ENCODE peak calls at places on chromosomes 16 and 17, in six cellular contexts. R is IMR-90, W is GM12878, Y is K562, A is SK-N-SH, K is HepG2. O is an unnamed sample.

GRCh38 chr17:77724876-77725615 is 233.5 kb upstream of the TNRC6C start:
- DNase-seq in W (peak), A (no peak), Y (no peak), R (no peak), K (no peak), O (no peak)

GRCh38 chr16:35797811-35798210 is 2338.4 kb downstream of the TP53TG3F start:
- DNase-seq in W (no peak), Y (no peak), R (no peak), K (no peak), A (no peak), O (no peak)

GRCh38 chr16:15933781-15934180 is 15.6 kb upstream of the ABCC1 start:
- DNase-seq in Y (no peak), R (no peak), K (no peak), A (no peak), W (no peak), O (no peak)

GRCh38 chr17:74937064-74938051 is 1.7 kb downstream of the OTOP3 start:
- DNase-seq in R (no peak), Y (no peak), K (no peak), W (no peak), A (no peak), O (no peak)

GRCh38 chr17:79928502-79929256 is 89.4 kb upstream of the CBX4 start:
- DNase-seq in W (no peak), A (no peak), K (no peak), R (no peak), Y (no peak), O (no peak)

GRCh38 chr16:81720973-81721907 is 57.9 kb upstream of the PLCG2 start:
- DNase-seq in A (no peak), Y (no peak), R (peak), K (no peak), W (no peak), O (no peak)

GRCh38 chr17:3335876-3336275 is 37.7 kb upstream of the OR3A1 start:
- DNase-seq in Y (no peak), R (no peak), K (peak), W (no peak), A (no peak), O (peak)

GRCh38 chr17:75652934-75653549 is 13.9 kb downstream of the RECQL5 start:
- DNase-seq in Y (peak), R (peak), K (peak), A (peak), W (no peak), O (peak)

GRCh38 chr17:75826561-75827290 is 17.5 kb downstream of the UNC13D start:
- DNase-seq in A (no peak), W (no peak), K (peak), Y (no peak), R (no peak), O (no peak)

GRCh38 chr16:3461120-3461519 is 17.6 kb downstream of the NAA60 start:
- DNase-seq in Y (no peak), K (no peak), R (no peak), A (no peak), W (no peak), O (no peak)

GRCh38 chr16:10333321-10334032 is 52.4 kb upstream of the ATF7IP2 start:
- DNase-seq in W (no peak), Y (no peak), K (no peak), R (no peak), A (no peak), O (no peak)

GRCh38 chr17:61205406-61205805 is 194.2 kb upstream of the TBX2 start:
- DNase-seq in A (no peak), W (no peak), K (no peak), Y (no peak), R (no peak), O (no peak)

GRCh38 chr17:59620518-59621259 is 994 bp downstream of the CLTC start:
- DNase-seq in A (peak), K (peak), Y (peak), R (no peak), W (no peak), O (peak)

GRCh38 chr17:13587487-13588338 is 14.0 kb downstream of the HS3ST3A1 start:
- DNase-seq in R (peak), Y (no peak), K (no peak), W (no peak), A (no peak), O (no peak)

GRCh38 chr17:73729101-73729500 is 84.9 kb upstream of the SDK2 start:
- DNase-seq in W (no peak), Y (no peak), A (no peak), K (no peak), R (no peak), O (no peak)

GRCh38 chr17:16304832-16305231 is 48.4 kb downstream of the CENPV start:
- DNase-seq in A (peak), W (no peak), R (peak), Y (no peak), K (peak), O (peak)

GRCh38 chr16:86934581-86935322 is 356.4 kb downstream of the FOXL1 start:
- DNase-seq in W (no peak), Y (no peak), K (no peak), R (no peak), A (no peak), O (no peak)

GRCh38 chr16:11681526-11681925 is 13.3 kb downstream of the SNN start:
- DNase-seq in A (no peak), R (no peak), K (no peak), Y (no peak), W (no peak), O (no peak)

GRCh38 chr17:22463110-22463850 is 771.0 kb downstream of the KCNJ18 start:
- DNase-seq in Y (no peak), A (no peak), R (no peak), K (no peak), W (no peak), O (no peak)

GRCh38 chr16:75471723-75472634 is 7.5 kb upstream of the TMEM170A start:
- DNase-seq in R (peak), K (peak), W (no peak), A (peak), Y (peak), O (peak)

GRCh38 chr17:15398291-15398690 is 56.9 kb upstream of the TEKT3 start:
- DNase-seq in A (peak), R (peak), Y (no peak), K (no peak), W (no peak), O (no peak)

GRCh38 chr16:64417711-64418227 is 704.1 kb downstream of the CDH11 start:
- DNase-seq in K (no peak), Y (no peak), W (no peak), R (peak), A (no peak), O (no peak)

GRCh38 chr17:60704170-60704569 is 26.5 kb downstream of the BCAS3 start:
- DNase-seq in Y (no peak), R (no peak), W (no peak), A (no peak), K (peak), O (no peak)

GRCh38 chr17:40437095-40437732 is 6.0 kb upstream of the IGFBP4 start:
- DNase-seq in W (no peak), K (no peak), R (peak), A (no peak), Y (peak), O (no peak)

GRCh38 chr17:44284024-44284400 is 16.1 kb upstream of the SLC4A1 start:
- DNase-seq in Y (no peak), K (no peak), R (no peak), A (no peak), W (no peak), O (no peak)
- TF ChIP-seq SMC3 in Y (no peak), K (no peak), R (no peak), A (no peak), W (no peak), O (no peak)

DNA sequence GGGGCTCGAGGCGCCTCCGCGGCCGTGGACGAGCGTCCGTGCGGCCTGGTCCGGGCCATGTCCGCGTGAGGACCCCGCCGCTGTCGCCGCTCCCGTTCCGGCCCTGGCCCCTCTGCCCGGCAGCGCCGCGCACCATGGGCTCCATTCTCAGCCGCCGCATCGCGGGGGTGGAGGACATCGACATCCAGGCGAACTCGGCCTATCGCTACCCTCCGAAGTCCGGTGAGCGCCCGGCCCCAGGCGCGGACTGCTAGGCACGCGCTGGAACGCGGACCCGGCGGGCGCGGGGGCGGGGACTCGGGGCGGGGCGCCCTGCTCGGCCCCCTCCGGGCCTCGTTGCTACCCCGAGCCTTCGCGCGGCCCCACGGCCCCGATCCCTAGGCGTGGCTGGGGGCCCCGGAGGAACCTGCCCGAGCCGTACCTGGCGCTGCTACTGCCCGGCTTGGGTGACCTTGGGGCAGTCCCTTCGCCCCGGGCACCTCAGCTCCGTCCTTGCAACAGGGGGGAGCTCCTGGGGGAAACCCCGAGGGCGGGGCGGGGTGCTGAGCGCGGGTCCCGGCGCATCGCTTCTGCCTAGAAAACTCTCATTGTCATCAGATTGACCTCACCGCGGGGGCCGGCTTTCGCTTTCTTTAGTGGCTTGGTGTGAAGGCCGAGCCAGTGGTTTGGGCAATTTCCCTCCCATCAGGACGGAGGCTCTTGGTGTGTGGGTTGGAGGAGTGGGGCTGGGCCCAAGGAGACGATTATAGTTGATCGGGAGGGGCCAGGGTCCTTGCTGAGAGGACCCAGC is 396 bp downstream of the MGRN1 start:
- DNase-seq in W (peak), Y (peak), K (peak), R (peak), A (no peak), O (no peak)
- TF ChIP-seq SMC3 in W (no peak), Y (no peak), K (no peak), R (no peak), A (no peak), O (no peak)

GRCh38 chr17:37064166-37064565 is 115.4 kb downstream of the AATF start:
- DNase-seq in R (no peak), A (peak), K (no peak), Y (no peak), W (no peak), O (no peak)

GRCh38 chr17:37067555-37068111 is 118.9 kb downstream of the AATF start:
- DNase-seq in R (peak), K (peak), W (no peak), A (peak), Y (no peak), O (peak)

GRCh38 chr17:37065486-37066321 is 117.0 kb downstream of the AATF start:
- DNase-seq in W (no peak), K (no peak), A (no peak), R (no peak), Y (no peak), O (no peak)

GRCh38 chr17:37066322-37066905 is 117.7 kb downstream of the AATF start:
- DNase-seq in W (no peak), R (no peak), Y (no peak), A (no peak), K (no peak), O (no peak)

DNA sequence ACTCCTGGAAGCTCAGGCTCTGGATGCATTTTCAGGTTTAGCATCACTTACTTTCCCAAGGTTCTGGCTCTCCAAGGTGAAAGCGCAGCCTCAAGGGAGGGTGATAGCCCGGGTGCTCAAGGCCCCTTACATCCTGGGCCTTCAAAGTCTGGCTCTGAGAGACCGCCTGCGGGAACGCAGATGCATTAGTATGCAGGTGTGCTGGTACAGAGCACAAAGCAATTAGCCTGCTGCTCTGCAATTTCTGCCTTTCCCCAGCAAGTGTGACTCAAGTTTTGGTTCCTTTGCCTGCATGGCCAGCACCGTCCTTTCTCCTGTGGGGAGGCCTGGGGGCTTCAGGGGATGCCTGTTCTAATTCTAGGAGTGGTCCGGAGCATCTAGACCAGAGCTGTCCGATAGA is 116.2 kb downstream of the AATF start:
- DNase-seq in Y (no peak), A (no peak), R (no peak), W (no peak), K (no peak), O (no peak)
- TF ChIP-seq SMC3 in Y (no peak), A (no peak), R (no peak), W (no peak), K (no peak), O (no peak)

DNA sequence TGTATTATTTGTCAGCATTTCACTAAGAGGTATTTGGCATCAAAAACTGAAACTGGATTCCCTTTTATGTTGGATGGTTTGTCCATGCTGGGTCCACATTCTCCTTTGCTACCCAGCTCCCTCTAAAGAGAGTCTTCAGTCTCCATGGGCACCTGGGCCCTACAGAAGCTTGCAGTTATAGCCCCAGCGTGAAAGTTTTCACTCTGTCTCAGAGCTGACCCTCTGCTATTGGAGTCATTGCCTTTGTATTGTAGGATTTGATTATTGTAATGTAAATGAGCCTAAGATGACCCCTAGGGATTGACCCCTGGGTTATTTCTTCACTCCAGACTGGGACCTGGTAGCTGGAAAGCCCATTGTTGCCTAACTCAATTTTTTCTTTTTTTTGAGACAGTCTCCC is 1026.5 kb upstream of the EEF2KMT start:
- DNase-seq in K (no peak), Y (no peak), A (no peak), R (no peak), W (no peak), O (no peak)
- TF ChIP-seq SMC3 in K (no peak), Y (no peak), A (no peak), R (no peak), W (no peak), O (no peak)

GRCh38 chr17:44094701-44095387 is 24.3 kb downstream of the G6PC3 start:
- DNase-seq in W (no peak), A (no peak), K (no peak), Y (no peak), R (no peak), O (no peak)

GRCh38 chr17:44093231-44093900 is 22.8 kb downstream of the G6PC3 start:
- DNase-seq in K (no peak), A (no peak), W (no peak), R (no peak), Y (no peak), O (no peak)

GRCh38 chr17:44097110-44097810 is 26.2 kb downstream of the HDAC5 start:
- DNase-seq in R (peak), Y (peak), W (no peak), A (no peak), K (peak), O (no peak)

GRCh38 chr17:44095388-44095646 is 24.8 kb downstream of the G6PC3 start:
- DNase-seq in Y (peak), A (no peak), W (no peak), R (no peak), K (no peak), O (no peak)

GRCh38 chr17:44095647-44096496 is 25.3 kb downstream of the G6PC3 start:
- DNase-seq in A (peak), R (peak), W (no peak), Y (peak), K (peak), O (peak)
- TF ChIP-seq SMC3 in A (peak), R (peak), W (no peak), Y (no peak), K (peak), O (no peak)

GRCh38 chr16:55663770-55664677 is 8.2 kb downstream of the SLC6A2 start:
- DNase-seq in K (no peak), R (no peak), A (no peak), Y (no peak), W (no peak), O (no peak)
- TF ChIP-seq SMC3 in K (no peak), R (no peak), A (no peak), Y (no peak), W (no peak), O (no peak)

DNA sequence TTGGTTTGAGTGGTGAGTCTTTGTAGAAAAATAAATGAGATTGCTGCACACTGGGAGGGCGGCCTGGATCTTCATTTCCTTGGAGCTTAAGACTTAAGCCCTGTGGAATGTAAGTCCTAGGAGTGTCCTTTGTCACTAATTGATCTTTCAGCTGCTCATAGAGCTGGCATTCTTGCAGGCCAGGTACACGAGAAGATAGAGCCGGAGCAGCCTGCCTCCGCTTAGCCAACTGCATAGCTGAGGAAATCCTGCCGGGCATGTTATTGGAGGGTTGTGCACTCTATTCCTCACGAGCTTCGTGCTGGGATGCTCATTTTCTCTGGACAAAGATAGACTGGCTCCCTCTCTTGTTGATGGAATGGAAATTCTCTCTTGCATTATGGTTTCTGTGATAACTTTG is 76.8 kb downstream of the RPA1 start:
- DNase-seq in Y (no peak), R (no peak), W (no peak), A (no peak), K (no peak), O (no peak)
- TF ChIP-seq SMC3 in Y (no peak), R (no peak), W (no peak), A (no peak), K (no peak), O (no peak)

GRCh38 chr16:2236362-2237075 is at the start of gene DNASE1L2:
- DNase-seq in R (no peak), K (no peak), W (no peak), A (peak), Y (no peak), O (peak)
- TF ChIP-seq SMC3 in R (no peak), K (no peak), W (no peak), A (no peak), Y (no peak), O (no peak)

GRCh38 chr17:66462010-66462409 is 159.6 kb downstream of the PRKCA start:
- DNase-seq in A (no peak), R (no peak), W (no peak), Y (no peak), K (peak), O (no peak)
- TF ChIP-seq SMC3 in A (no peak), R (no peak), W (no peak), Y (no peak), K (no peak), O (no peak)